ENCODE peak calls at places on chromosomes 7 and 10, in seven cellular contexts. K is brain microvascular endothelial cell, W is neural progenitor cell, V is left ventricle myocardium inferior, H is IMR-90, L is esophagus squamous epithelium, Y is HCT116. O is an unnamed sample.

GRCh38 chr10:3785849-3786290 is 861 bp upstream of the KLF6 start:
- DNase-seq in K (no peak), V (no peak), Y (no peak), H (peak), L (no peak), W (peak), O (no peak)

GRCh38 chr10:24849051-24849450 is 103.4 kb downstream of the PRTFDC1 start:
- DNase-seq in Y (no peak), L (no peak), K (no peak), W (no peak), H (no peak), V (no peak), O (no peak)

GRCh38 chr10:114291076-114291475 is 52.0 kb downstream of the VWA2 start:
- DNase-seq in K (no peak), W (no peak), Y (no peak), L (no peak), V (no peak), H (no peak), O (peak)

GRCh38 chr7:20114463-20114862 is 102.7 kb downstream of the MACC1 start:
- DNase-seq in L (no peak), K (peak), V (no peak), W (peak), Y (no peak), H (no peak), O (no peak)

GRCh38 chr7:1948377-1948796 is 278.3 kb downstream of the ELFN1 start:
- DNase-seq in W (no peak), V (peak), L (no peak), Y (no peak), H (no peak), K (no peak), O (no peak)

GRCh38 chr10:80659284-80659683 is 121.6 kb downstream of the SH2D4B start:
- DNase-seq in H (no peak), L (no peak), K (no peak), W (no peak), V (no peak), Y (no peak), O (no peak)

GRCh38 chr7:22864855-22865606 is 42.4 kb upstream of the TOMM7 start:
- DNase-seq in Y (no peak), K (no peak), L (no peak), W (peak), V (no peak), H (no peak), O (no peak)

GRCh38 chr7:5591547-5591899 is 167.9 kb upstream of the TNRC18 start:
- DNase-seq in V (no peak), W (peak), H (peak), L (no peak), K (peak), Y (no peak), O (peak)

GRCh38 chr10:3784510-3785250 is at the start of gene KLF6:
- DNase-seq in W (peak), K (no peak), H (peak), L (no peak), Y (no peak), V (peak), O (no peak)

GRCh38 chr10:129725890-129726631 is 238.0 kb downstream of the EBF3 start:
- DNase-seq in K (no peak), W (no peak), L (no peak), V (no peak), Y (no peak), H (no peak), O (no peak)

GRCh38 chr10:49281461-49281860 is 17.5 kb upstream of the C10orf71 start:
- DNase-seq in H (no peak), K (no peak), Y (no peak), L (no peak), W (peak), V (no peak), O (peak)

GRCh38 chr10:125707852-125708468 is 11.5 kb upstream of the EDRF1 start:
- DNase-seq in L (no peak), V (no peak), K (no peak), W (no peak), Y (peak), H (peak), O (no peak)

GRCh38 chr7:4833176-4833575 is 28.7 kb downstream of the PAPOLB start:
- DNase-seq in H (no peak), Y (no peak), V (no peak), W (no peak), L (no peak), K (no peak), O (no peak)

GRCh38 chr7:131878777-131879176 is 322.3 kb upstream of the PODXL start:
- DNase-seq in Y (no peak), H (no peak), K (no peak), W (no peak), V (no peak), L (no peak), O (no peak)

GRCh38 chr7:1483079-1483478 is 21.1 kb downstream of the INTS1 start:
- DNase-seq in L (no peak), Y (no peak), W (no peak), H (no peak), V (no peak), K (no peak), O (no peak)

GRCh38 chr10:58414270-58415041 is 29.2 kb downstream of the TFAM start:
- DNase-seq in K (peak), V (no peak), H (peak), W (peak), Y (no peak), L (no peak), O (no peak)

GRCh38 chr7:44921607-44922350 is 36.4 kb upstream of the PURB start:
- DNase-seq in V (peak), K (peak), Y (peak), H (peak), L (peak), W (peak), O (peak)

GRCh38 chr7:115356139-115356746 is 434.3 kb downstream of the MDFIC start:
- DNase-seq in Y (peak), W (peak), V (no peak), H (peak), L (no peak), K (no peak), O (no peak)

GRCh38 chr7:5634107-5634950 is 147.1 kb downstream of the RNF216 start:
- DNase-seq in H (peak), V (peak), Y (no peak), L (no peak), K (peak), W (peak), O (peak)

GRCh38 chr10:19860107-19860506 is 43.9 kb downstream of the PLXDC2 start:
- DNase-seq in K (no peak), H (no peak), W (no peak), V (no peak), Y (no peak), L (no peak), O (no peak)

GRCh38 chr7:30920021-30920583 is 8.4 kb downstream of the AQP1 start:
- DNase-seq in Y (no peak), L (no peak), V (peak), W (no peak), K (no peak), H (no peak), O (peak)

GRCh38 chr10:131617113-131617877 is 283.5 kb upstream of the PPP2R2D start:
- DNase-seq in V (no peak), L (no peak), W (peak), K (no peak), Y (no peak), H (no peak), O (no peak)

GRCh38 chr10:31754803-31755624 is 173.6 kb downstream of the ARHGAP12 start:
- DNase-seq in H (no peak), Y (no peak), V (no peak), W (peak), K (no peak), L (no peak), O (no peak)

GRCh38 chr7:19101911-19102310 is 15.5 kb downstream of the TWIST1 start:
- DNase-seq in V (no peak), K (no peak), W (no peak), H (no peak), Y (no peak), L (no peak), O (no peak)

GRCh38 chr7:132472463-132473120 is 103.7 kb downstream of the PLXNA4 start:
- DNase-seq in H (no peak), K (no peak), Y (no peak), L (no peak), W (no peak), V (peak), O (no peak)

GRCh38 chr7:115056019-115056418 is 134.1 kb downstream of the MDFIC start:
- DNase-seq in L (no peak), Y (no peak), H (no peak), K (no peak), W (no peak), V (no peak), O (no peak)

GRCh38 chr10:31187607-31188210 is 131.3 kb upstream of the ZEB1 start:
- DNase-seq in K (no peak), H (no peak), W (no peak), L (no peak), Y (no peak), V (no peak), O (no peak)

GRCh38 chr7:116971869-116972268 is 18.6 kb downstream of the ST7 start:
- DNase-seq in W (no peak), H (no peak), L (no peak), K (no peak), Y (no peak), V (no peak), O (no peak)

GRCh38 chr10:22333167-22333566 is 12.1 kb upstream of the SPAG6 start:
- DNase-seq in V (no peak), Y (no peak), H (no peak), L (no peak), W (no peak), K (no peak), O (no peak)

GRCh38 chr7:22943997-22944396 is 69.9 kb downstream of the HYCC1 start:
- DNase-seq in Y (no peak), H (peak), K (peak), W (peak), V (no peak), L (no peak), O (no peak)

GRCh38 chr10:79299397-79300370 is 47.6 kb upstream of the PPIF start:
- DNase-seq in H (peak), W (no peak), L (no peak), K (peak), V (no peak), Y (no peak), O (no peak)

GRCh38 chr10:17974505-17974904 is 22.8 kb downstream of the SLC39A12 start:
- DNase-seq in L (no peak), Y (no peak), W (no peak), V (no peak), K (no peak), H (no peak), O (no peak)

GRCh38 chr10:122519873-122520272 is 40.7 kb upstream of the DMBT1 start:
- DNase-seq in H (no peak), Y (no peak), V (no peak), K (no peak), L (no peak), W (no peak), O (no peak)

GRCh38 chr10:88989824-88990527 is 622 bp upstream of the FAS start:
- DNase-seq in W (no peak), K (peak), H (peak), V (no peak), L (no peak), Y (no peak), O (no peak)

DNA sequence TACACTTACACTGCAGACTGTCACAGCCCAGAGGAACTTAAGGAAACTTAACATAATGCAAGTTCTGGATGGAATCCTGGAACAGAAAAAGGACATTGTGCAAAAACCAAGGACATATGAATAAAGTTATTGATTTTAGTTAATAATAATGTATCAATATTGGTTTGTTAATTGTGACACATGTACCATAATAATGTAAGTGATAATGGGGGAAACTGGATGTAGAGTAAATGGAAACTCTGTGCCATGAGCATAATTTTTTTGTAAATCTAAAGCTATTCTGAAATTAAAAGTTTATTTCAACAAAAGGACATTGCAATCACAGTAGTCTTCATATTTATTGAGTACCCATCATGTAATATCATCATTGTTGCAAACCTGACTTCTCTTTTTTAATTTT is 107.2 kb downstream of the VTI1A start:
- DNase-seq in V (no peak), K (no peak), L (no peak), H (no peak), Y (no peak), W (no peak), O (no peak)
- H3K27ac ChIP-seq in V (no peak), K (no peak), L (no peak), H (no peak), Y (no peak), W (no peak), O (no peak)

GRCh38 chr10:92238586-92239098 is 52.2 kb downstream of the CPEB3 start:
- DNase-seq in H (peak), L (no peak), V (no peak), Y (no peak), W (no peak), K (peak), O (peak)
- H3K27ac ChIP-seq in H (no peak), L (peak), V (peak), Y (no peak), W (no peak), K (no peak), O (peak)

GRCh38 chr10:30114401-30114800 is 55.0 kb upstream of the JCAD start:
- DNase-seq in V (no peak), L (no peak), K (no peak), Y (no peak), H (no peak), W (no peak), O (no peak)

GRCh38 chr10:30115391-30116253 is 56.2 kb upstream of the JCAD start:
- DNase-seq in W (peak), H (peak), V (no peak), L (no peak), Y (no peak), K (no peak), O (no peak)

GRCh38 chr10:30111340-30111980 is 52.1 kb upstream of the JCAD start:
- DNase-seq in H (peak), L (no peak), Y (no peak), V (no peak), W (no peak), K (peak), O (no peak)

GRCh38 chr10:30116254-30116573 is 56.8 kb upstream of the JCAD start:
- DNase-seq in L (no peak), K (no peak), H (no peak), Y (no peak), V (no peak), W (no peak), O (no peak)

DNA sequence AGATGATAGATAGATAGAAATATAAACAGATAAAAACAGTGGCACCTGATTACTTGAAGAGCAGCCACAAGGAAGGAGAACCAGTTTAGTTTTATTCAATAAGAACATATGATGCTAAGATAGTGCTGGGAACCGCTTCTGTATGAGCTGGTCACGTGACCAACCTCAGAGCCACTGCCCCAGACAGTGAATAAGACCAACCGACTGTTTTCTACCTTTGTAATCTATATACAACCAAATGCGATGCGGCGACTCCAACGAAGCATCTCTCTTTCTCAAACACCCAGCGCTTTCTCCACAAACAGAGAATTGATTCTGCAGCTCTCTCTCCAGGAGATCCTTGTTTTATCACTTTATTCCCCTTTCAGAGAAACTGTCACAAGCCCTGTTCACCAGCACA is 55.5 kb upstream of the JCAD start:
- DNase-seq in K (peak), H (peak), V (no peak), W (peak), L (no peak), Y (no peak), O (no peak)
- H3K27ac ChIP-seq in K (no peak), H (no peak), V (no peak), W (no peak), L (no peak), Y (no peak), O (no peak)

DNA sequence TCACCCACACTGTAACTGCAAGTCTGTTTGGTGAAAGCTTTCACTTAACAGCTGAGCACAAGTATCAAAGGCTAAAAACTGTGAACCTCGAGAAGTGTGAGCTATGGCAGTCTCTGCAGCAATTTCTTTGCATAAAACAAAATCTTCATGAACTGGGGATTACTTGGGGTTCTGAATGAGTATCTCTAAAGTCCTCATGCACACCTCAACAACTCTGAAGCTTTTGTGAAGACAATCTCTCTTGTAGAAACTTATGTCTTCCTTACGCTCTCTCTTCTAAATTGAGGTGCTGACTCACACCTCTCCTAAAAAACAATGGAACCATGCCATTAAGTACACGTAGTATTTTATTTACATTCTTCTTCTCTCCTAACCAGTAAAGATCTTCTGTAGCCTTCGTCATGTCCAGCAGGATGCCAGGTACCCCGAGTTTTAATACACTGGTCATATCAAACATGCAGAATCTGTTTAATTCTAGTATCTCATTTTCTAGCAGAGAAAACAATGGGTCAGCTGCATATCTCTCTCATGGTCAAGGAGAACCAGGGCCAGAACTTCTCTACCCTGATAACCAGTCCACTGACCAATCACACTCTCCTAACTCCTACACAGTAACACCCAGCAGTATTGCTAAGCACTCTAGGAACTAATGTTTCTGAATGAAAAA is 76.9 kb downstream of the UBE2H start:
- DNase-seq in H (peak), W (no peak), L (no peak), V (no peak), Y (no peak), K (no peak), O (no peak)
- H3K27ac ChIP-seq in H (no peak), W (no peak), L (peak), V (peak), Y (peak), K (peak), O (peak)

GRCh38 chr7:85222522-85222921 is 35.7 kb upstream of the SEMA3D start:
- DNase-seq in H (peak), L (no peak), V (no peak), Y (no peak), K (peak), W (no peak), O (no peak)
- H3K27ac ChIP-seq in H (no peak), L (no peak), V (no peak), Y (no peak), K (no peak), W (no peak), O (no peak)

GRCh38 chr7:100191775-100192174 is 14.1 kb downstream of the STAG3 start:
- DNase-seq in Y (no peak), L (no peak), W (no peak), V (no peak), K (peak), H (peak), O (no peak)
- H3K27ac ChIP-seq in Y (no peak), L (no peak), W (no peak), V (no peak), K (no peak), H (no peak), O (no peak)

DNA sequence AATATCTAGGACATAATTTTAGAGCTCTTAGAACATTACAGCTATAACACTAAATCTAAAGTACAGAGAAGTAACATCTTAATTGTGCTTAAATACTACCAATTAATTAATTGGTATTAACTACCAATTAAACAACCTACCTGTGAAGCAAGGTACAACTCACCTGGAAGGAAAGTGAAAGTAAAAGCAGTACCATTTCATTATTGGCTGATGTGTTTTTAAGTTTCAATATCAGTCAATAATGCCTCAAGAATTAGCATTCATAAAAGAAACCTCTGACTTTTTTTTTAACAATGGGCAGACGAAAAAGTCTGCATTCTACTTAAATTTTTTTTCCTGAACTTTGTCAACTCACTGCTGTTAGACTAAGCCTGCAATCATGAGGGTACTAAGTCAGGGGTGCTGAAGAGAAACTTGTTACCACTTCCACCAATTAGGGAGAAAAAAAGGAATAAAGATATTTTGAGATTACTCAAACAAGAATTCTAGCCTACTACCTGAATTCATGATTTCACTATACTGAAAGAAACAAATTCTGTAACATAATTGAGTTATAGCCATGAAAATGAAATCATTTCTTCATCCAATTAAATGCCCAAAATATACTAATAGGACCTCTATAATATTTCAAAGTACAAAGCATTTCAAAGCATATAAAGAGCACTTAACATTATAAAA is 19.9 kb downstream of the UPF2 start:
- DNase-seq in W (no peak), V (no peak), L (no peak), H (no peak), Y (no peak), K (no peak), O (no peak)
- H3K27ac ChIP-seq in W (no peak), V (no peak), L (no peak), H (no peak), Y (no peak), K (no peak), O (no peak)

DNA sequence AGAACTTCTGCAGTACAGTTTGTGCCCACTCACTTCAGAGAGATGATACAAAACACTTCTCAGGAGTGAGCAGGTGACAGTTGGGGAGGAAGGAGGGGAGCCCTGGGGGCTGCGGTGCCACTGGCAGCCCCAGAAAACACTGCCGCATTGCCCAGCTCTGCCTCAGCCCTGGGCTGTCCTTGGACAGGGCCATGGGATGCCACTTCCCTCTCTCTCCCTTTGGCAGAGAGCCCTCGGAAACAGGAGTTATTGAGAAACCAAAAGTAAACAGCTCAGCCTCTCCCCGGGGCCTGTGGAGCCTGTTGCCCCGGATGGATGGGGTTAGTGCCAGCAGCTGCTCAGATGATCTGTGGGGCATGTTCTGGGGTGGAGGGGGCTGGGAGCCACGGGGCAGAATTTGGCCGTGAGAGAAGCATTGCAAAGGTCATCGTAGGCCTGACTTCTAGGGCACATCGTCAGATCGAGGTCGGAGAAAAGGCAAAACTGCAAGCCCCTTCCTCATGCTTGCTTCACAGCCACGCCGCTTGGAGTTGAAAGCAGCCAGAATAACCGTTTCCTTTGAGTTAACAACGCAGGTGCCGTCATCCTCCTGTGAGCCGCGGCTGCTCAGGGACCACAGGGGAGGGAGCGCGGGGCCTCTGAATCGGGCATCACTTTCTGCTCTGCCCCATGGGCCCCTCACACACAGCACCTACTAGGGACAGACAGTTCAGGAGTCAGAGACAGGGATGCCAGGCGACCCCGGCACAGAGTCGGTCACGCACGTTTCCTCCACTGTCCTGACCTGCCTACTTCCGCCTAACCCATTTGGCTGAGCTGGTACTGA is 256.4 kb downstream of the CAMK1D start:
- DNase-seq in H (peak), W (peak), V (peak), L (peak), K (peak), Y (no peak), O (peak)
- H3K27ac ChIP-seq in H (peak), W (no peak), V (peak), L (peak), K (no peak), Y (no peak), O (peak)